ENCODE peak calls at places on chromosomes 1 and 21, in four cellular contexts. J, V, X and I are unnamed samples. For H3K9me3, the result is how much of the 10 kb centered on the place peaks cover.

GRCh38 chr1:164017239-164017638 is 541.7 kb upstream of the PBX1 start:
- DNase-seq in J (no peak), V (no peak), X (no peak), I (no peak)

GRCh38 chr1:17274186-17275170 is 25.6 kb downstream of the PADI3 start:
- DNase-seq in J (peak), V (peak), X (peak), I (no peak)

GRCh38 chr1:246784621-246785535 is 60.7 kb downstream of the SCCPDH start:
- DNase-seq in J (no peak), V (no peak), X (no peak), I (no peak)

GRCh38 chr21:40850071-40850470 is 3.1 kb upstream of the DSCAM start:
- DNase-seq in J (no peak), V (no peak), X (no peak), I (no peak)

GRCh38 chr1:83497563-83497962 is 501.4 kb downstream of the TTLL7 start:
- DNase-seq in J (no peak), V (no peak), X (peak), I (no peak)

GRCh38 chr1:9291914-9292360 is 757 bp upstream of the SPSB1 start:
- DNase-seq in J (no peak), V (peak), X (peak), I (peak)

GRCh38 chr1:29855761-29856160 is 619.4 kb downstream of the PTPRU start:
- DNase-seq in J (no peak), V (no peak), X (no peak), I (no peak)

GRCh38 chr1:158810311-158810710 is 20.8 kb upstream of the MNDA start:
- DNase-seq in J (no peak), V (no peak), X (no peak), I (no peak)

GRCh38 chr1:11842154-11843041 is 5.2 kb downstream of the NPPA start:
- DNase-seq in J (no peak), V (no peak), X (no peak), I (peak)

GRCh38 chr1:6497867-6498575 is 6.6 kb upstream of the PLEKHG5 start:
- DNase-seq in J (no peak), V (no peak), X (no peak), I (no peak)

GRCh38 chr1:18481921-18482701 is 1.4 kb downstream of the KLHDC7A start:
- DNase-seq in J (no peak), V (no peak), X (no peak), I (no peak)

GRCh38 chr1:162373541-162374375 is 2.9 kb downstream of the SPATA46 start:
- DNase-seq in J (peak), V (peak), X (peak), I (no peak)

GRCh38 chr1:172638885-172639831 is 19.7 kb upstream of the FASLG start:
- DNase-seq in J (peak), V (peak), X (peak), I (no peak)

GRCh38 chr1:113912594-113913311 is 7.6 kb downstream of the DCLRE1B start:
- DNase-seq in J (no peak), V (no peak), X (peak), I (no peak)

GRCh38 chr21:29849735-29850176 is 90.0 kb downstream of the GRIK1 start:
- DNase-seq in J (no peak), V (peak), X (peak), I (no peak)

GRCh38 chr1:199612976-199613774 is 414.3 kb upstream of the NR5A2 start:
- DNase-seq in J (no peak), V (peak), X (peak), I (no peak)

GRCh38 chr1:61254629-61255323 is 172.4 kb downstream of the NFIA start:
- DNase-seq in J (no peak), V (no peak), X (peak), I (no peak)

GRCh38 chr1:75053207-75053606 is 81.0 kb upstream of the LHX8 start:
- DNase-seq in J (peak), V (no peak), X (peak), I (no peak)

GRCh38 chr1:44571712-44572571 is 102.3 kb downstream of the TMEM53 start:
- DNase-seq in J (no peak), V (no peak), X (peak), I (no peak)

GRCh38 chr21:28160378-28160777 is 832.3 kb downstream of the LTN1 start:
- DNase-seq in J (no peak), V (no peak), X (no peak), I (no peak)

GRCh38 chr1:71019248-71019647 is 28.4 kb downstream of the PTGER3 start:
- DNase-seq in J (no peak), V (no peak), X (no peak), I (no peak)

GRCh38 chr1:236149696-236150228 is 7.4 kb downstream of the GPR137B start:
- DNase-seq in J (no peak), V (no peak), X (no peak), I (no peak)

GRCh38 chr1:61056674-61057439 is 25.5 kb upstream of the NFIA start:
- DNase-seq in J (peak), V (no peak), X (peak), I (peak)

GRCh38 chr1:88650676-88651418 is 33.2 kb upstream of the PKN2 start:
- DNase-seq in J (no peak), V (no peak), X (no peak), I (no peak)

DNA sequence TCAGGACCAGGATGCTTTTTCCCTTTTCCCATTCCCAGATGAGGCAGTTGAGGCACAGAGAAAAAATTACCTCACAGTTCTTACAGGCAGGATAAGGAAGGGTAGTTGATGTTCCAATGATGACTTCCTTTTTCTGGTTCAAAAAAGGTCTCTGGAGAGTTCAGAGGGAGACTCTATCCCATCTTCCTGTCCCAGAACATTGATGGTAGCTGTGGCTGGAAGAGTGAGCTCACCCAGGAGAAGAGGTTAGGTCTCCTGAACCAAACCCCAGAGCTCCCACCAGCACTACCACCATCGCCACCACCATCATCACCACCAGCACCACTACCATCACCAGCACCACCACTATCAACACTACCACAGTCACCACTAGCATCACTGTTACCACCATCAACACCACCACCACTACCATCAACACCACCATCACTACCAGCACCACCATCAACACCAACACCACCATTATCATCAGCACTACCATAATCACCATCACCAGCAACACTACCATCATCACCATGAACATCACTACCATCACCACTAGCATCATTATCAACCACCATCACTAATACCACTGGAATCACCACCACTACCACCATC is 105.5 kb upstream of the RUNX3 start:
- DNase-seq in J (no peak), V (no peak), X (no peak), I (no peak)
- H3K9me3 ChIP-seq in J (under half), V (under half), X (under half), I (under half)

GRCh38 chr1:177897601-177898376 is 72.1 kb downstream of the SEC16B start:
- DNase-seq in J (no peak), V (no peak), X (no peak), I (no peak)

GRCh38 chr1:177890459-177890858 is 79.4 kb downstream of the SEC16B start:
- DNase-seq in J (no peak), V (no peak), X (no peak), I (no peak)

DNA sequence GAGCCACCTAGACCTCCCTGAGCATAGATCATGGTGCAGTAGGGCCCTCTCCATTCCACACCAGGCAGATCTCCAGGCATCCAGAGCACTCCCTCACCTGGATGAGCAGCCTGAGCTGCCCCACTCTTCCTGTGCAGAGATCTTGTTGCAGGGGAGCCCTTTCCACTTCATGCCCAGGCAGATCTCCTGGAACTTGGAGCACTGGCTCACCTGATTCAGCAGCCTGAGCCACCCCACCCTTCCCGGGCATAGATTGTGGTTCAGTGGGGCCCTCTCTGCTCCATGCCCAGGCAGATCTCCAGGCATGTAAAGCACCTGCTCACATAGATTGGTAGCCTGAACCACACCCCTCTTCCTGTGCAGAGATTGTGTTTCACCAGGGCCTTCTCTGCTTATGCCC is 78.0 kb downstream of the SEC16B start:
- DNase-seq in J (no peak), V (no peak), X (no peak), I (no peak)
- H3K9me3 ChIP-seq in J (under half), V (under half), X (under half), I (under half)

GRCh38 chr21:34008618-34009017 is 64.8 kb upstream of the MRPS6 start:
- DNase-seq in J (no peak), V (no peak), X (no peak), I (no peak)
- H3K9me3 ChIP-seq in J (under half), V (under half), X (under half), I (under half)

GRCh38 chr1:49651136-49651535 is 372.6 kb downstream of the AGBL4 start:
- DNase-seq in J (no peak), V (no peak), X (no peak), I (no peak)
- H3K9me3 ChIP-seq in J (under half), V (under half), X (under half), I (under half)